ENCODE peak calls at places on chromosomes 2 and 18, in seven cellular contexts. One of them, this sample, is unnamed.

GRCh38 chr2:241752689-241753276 is 18.4 kb downstream of the D2HGDH start:
- DNase-seq in mesenchymal stem cell: no peak
- DNase-seq in H9: no peak
- DNase-seq in IMR-90: no peak
- DNase-seq in mesendoderm: no peak
- DNase-seq in trophoblast cell: no peak
- DNase-seq in H1: no peak
- DNase-seq in this sample: no peak

GRCh38 chr2:37090019-37090477 is 5.7 kb downstream of the GPATCH11 start:
- DNase-seq in mesenchymal stem cell: no peak
- DNase-seq in H9: no peak
- DNase-seq in IMR-90: no peak
- DNase-seq in mesendoderm: no peak
- DNase-seq in trophoblast cell: no peak
- DNase-seq in H1: no peak
- DNase-seq in this sample: no peak

GRCh38 chr2:230893881-230894781 is 29.4 kb downstream of the ITM2C start:
- DNase-seq in mesenchymal stem cell: no peak
- DNase-seq in H9: no peak
- DNase-seq in IMR-90: no peak
- DNase-seq in mesendoderm: no peak
- DNase-seq in trophoblast cell: no peak
- DNase-seq in H1: no peak
- DNase-seq in this sample: no peak

GRCh38 chr18:34809697-34810096 is 99.6 kb downstream of the DTNA start:
- DNase-seq in mesenchymal stem cell: peak
- DNase-seq in H9: peak
- DNase-seq in IMR-90: peak
- DNase-seq in mesendoderm: peak
- DNase-seq in trophoblast cell: peak
- DNase-seq in H1: no peak
- DNase-seq in this sample: no peak

GRCh38 chr2:887639-888038 is 63.0 kb upstream of the SNTG2 start:
- DNase-seq in mesenchymal stem cell: no peak
- DNase-seq in H9: peak
- DNase-seq in IMR-90: no peak
- DNase-seq in mesendoderm: no peak
- DNase-seq in trophoblast cell: peak
- DNase-seq in H1: no peak
- DNase-seq in this sample: no peak

GRCh38 chr2:7109558-7109935 is 192.3 kb downstream of the RNF144A start:
- DNase-seq in mesenchymal stem cell: no peak
- DNase-seq in H9: no peak
- DNase-seq in IMR-90: no peak
- DNase-seq in mesendoderm: no peak
- DNase-seq in trophoblast cell: no peak
- DNase-seq in H1: no peak
- DNase-seq in this sample: no peak

GRCh38 chr2:38522754-38523349 is 79.9 kb downstream of the HNRNPLL start:
- DNase-seq in mesenchymal stem cell: no peak
- DNase-seq in H9: no peak
- DNase-seq in IMR-90: no peak
- DNase-seq in mesendoderm: no peak
- DNase-seq in trophoblast cell: no peak
- DNase-seq in H1: no peak
- DNase-seq in this sample: no peak

GRCh38 chr2:204205548-204205947 is 269.0 kb downstream of the ICOS start:
- DNase-seq in mesenchymal stem cell: no peak
- DNase-seq in H9: peak
- DNase-seq in IMR-90: no peak
- DNase-seq in mesendoderm: peak
- DNase-seq in trophoblast cell: no peak
- DNase-seq in H1: peak
- DNase-seq in this sample: no peak

GRCh38 chr18:23115683-23116096 is 19.6 kb upstream of the CABLES1 start:
- DNase-seq in mesenchymal stem cell: peak
- DNase-seq in H9: no peak
- DNase-seq in IMR-90: peak
- DNase-seq in mesendoderm: no peak
- DNase-seq in trophoblast cell: peak
- DNase-seq in H1: no peak
- DNase-seq in this sample: no peak

GRCh38 chr2:165952600-165953210 is 871 bp downstream of the TTC21B start:
- DNase-seq in mesenchymal stem cell: peak
- DNase-seq in H9: no peak
- DNase-seq in IMR-90: peak
- DNase-seq in mesendoderm: peak
- DNase-seq in trophoblast cell: peak
- DNase-seq in H1: no peak
- DNase-seq in this sample: no peak

GRCh38 chr2:84701880-84702279 is 179.0 kb downstream of the TRABD2A start:
- DNase-seq in mesenchymal stem cell: peak
- DNase-seq in H9: no peak
- DNase-seq in IMR-90: peak
- DNase-seq in mesendoderm: no peak
- DNase-seq in trophoblast cell: peak
- DNase-seq in H1: no peak
- DNase-seq in this sample: no peak

GRCh38 chr2:216774620-216775019 is 79.3 kb upstream of the IGFBP5 start:
- DNase-seq in mesenchymal stem cell: peak
- DNase-seq in H9: no peak
- DNase-seq in IMR-90: peak
- DNase-seq in mesendoderm: no peak
- DNase-seq in trophoblast cell: no peak
- DNase-seq in H1: no peak
- DNase-seq in this sample: no peak

GRCh38 chr18:2417861-2418610 is 153.3 kb downstream of the METTL4 start:
- DNase-seq in mesenchymal stem cell: no peak
- DNase-seq in H9: no peak
- DNase-seq in IMR-90: peak
- DNase-seq in mesendoderm: no peak
- DNase-seq in trophoblast cell: no peak
- DNase-seq in H1: no peak
- DNase-seq in this sample: no peak
- H3K23ac ChIP-seq in mesenchymal stem cell: no peak
- H3K23ac ChIP-seq in H9: no peak
- H3K23ac ChIP-seq in IMR-90: no peak
- H3K23ac ChIP-seq in mesendoderm: no peak
- H3K23ac ChIP-seq in trophoblast cell: peak
- H3K23ac ChIP-seq in H1: no peak
- H3K23ac ChIP-seq in this sample: no peak

DNA sequence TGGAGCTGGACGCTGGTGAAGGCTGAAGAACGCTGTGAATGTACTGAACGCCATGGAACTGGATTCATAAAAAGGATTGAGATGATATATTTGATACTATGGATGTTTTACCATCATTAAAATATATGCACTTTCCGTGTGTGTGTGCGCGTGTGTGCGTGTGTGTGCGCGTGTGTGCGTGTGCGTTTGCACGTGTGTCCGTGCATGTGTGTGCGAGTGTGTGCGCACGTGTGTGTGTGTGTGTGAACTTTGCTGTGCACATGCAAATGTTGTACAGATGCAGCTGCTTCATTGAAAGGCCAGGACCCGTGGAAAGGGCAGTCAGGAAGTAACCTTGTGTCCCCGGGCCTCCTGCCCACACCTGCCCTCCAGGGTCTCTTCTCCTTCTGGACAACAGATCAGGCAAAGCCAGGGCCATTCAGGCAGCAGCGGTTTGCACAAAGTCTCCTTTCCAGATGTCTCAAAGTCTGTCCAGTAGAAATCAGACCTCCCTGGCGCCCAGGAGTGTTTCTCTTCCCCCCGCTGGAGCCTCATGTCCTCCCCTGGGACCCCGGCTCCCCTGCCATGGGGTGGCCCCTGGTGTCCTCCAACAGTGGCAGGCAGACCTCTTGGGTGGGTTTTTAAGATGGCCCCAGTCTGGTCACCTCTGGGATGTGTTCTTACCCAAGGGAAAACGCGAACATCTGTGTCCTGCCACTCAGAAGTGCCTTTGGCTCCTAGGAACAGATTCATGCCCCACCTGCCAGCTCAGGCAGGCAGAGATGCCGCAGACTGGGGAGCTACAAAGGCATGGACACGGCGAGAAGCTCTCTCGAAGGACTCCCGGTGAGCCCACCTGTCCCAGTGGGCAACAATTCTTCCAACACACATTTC is 86.1 kb upstream of the GPC1 start:
- DNase-seq in mesenchymal stem cell: no peak
- DNase-seq in H9: no peak
- DNase-seq in IMR-90: no peak
- DNase-seq in mesendoderm: no peak
- DNase-seq in trophoblast cell: no peak
- DNase-seq in H1: no peak
- DNase-seq in this sample: no peak
- H3K4ac ChIP-seq in mesenchymal stem cell: no peak
- H3K4ac ChIP-seq in H9: no peak
- H3K4ac ChIP-seq in IMR-90: no peak
- H3K4ac ChIP-seq in mesendoderm: no peak
- H3K4ac ChIP-seq in trophoblast cell: no peak
- H3K4ac ChIP-seq in H1: no peak
- H3K4ac ChIP-seq in this sample: no peak

GRCh38 chr2:64251497-64252277 is 107.5 kb upstream of the PELI1 start:
- DNase-seq in mesenchymal stem cell: no peak
- DNase-seq in H9: peak
- DNase-seq in IMR-90: no peak
- DNase-seq in mesendoderm: peak
- DNase-seq in trophoblast cell: no peak
- DNase-seq in H1: peak
- DNase-seq in this sample: no peak

GRCh38 chr2:64250751-64251405 is 106.7 kb upstream of the PELI1 start:
- DNase-seq in mesenchymal stem cell: no peak
- DNase-seq in H9: peak
- DNase-seq in IMR-90: no peak
- DNase-seq in mesendoderm: peak
- DNase-seq in trophoblast cell: no peak
- DNase-seq in H1: no peak
- DNase-seq in this sample: no peak

GRCh38 chr2:64250063-64250462 is 105.8 kb upstream of the PELI1 start:
- DNase-seq in mesenchymal stem cell: no peak
- DNase-seq in H9: no peak
- DNase-seq in IMR-90: no peak
- DNase-seq in mesendoderm: no peak
- DNase-seq in trophoblast cell: no peak
- DNase-seq in H1: no peak
- DNase-seq in this sample: no peak
- H3K23ac ChIP-seq in mesenchymal stem cell: no peak
- H3K23ac ChIP-seq in H9: no peak
- H3K23ac ChIP-seq in IMR-90: no peak
- H3K23ac ChIP-seq in mesendoderm: no peak
- H3K23ac ChIP-seq in trophoblast cell: no peak
- H3K23ac ChIP-seq in H1: no peak
- H3K23ac ChIP-seq in this sample: no peak

DNA sequence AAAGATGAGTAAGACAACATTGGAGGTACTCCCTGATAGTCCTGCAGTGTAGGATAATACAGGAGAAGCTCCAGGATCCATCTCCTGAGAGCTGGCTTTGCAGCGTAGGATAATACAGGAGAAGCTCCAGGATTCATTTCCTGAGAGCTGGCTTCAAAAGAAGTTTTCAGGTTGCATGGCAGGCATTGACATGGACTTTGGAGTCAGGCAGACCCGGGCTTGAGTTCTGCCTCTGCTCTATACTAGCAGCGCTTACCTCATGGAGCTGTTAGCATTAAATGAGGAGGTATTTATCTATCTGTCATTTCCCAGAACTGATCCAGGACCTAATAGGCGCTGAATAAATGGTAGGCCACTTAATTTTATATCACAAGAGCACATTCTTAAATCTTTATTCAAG is 97.8 kb downstream of the FMNL2 start:
- DNase-seq in mesenchymal stem cell: no peak
- DNase-seq in H9: no peak
- DNase-seq in IMR-90: no peak
- DNase-seq in mesendoderm: no peak
- DNase-seq in trophoblast cell: no peak
- DNase-seq in H1: no peak
- DNase-seq in this sample: no peak
- H3K4ac ChIP-seq in mesenchymal stem cell: no peak
- H3K4ac ChIP-seq in H9: no peak
- H3K4ac ChIP-seq in IMR-90: no peak
- H3K4ac ChIP-seq in mesendoderm: no peak
- H3K4ac ChIP-seq in trophoblast cell: no peak
- H3K4ac ChIP-seq in H1: no peak
- H3K4ac ChIP-seq in this sample: no peak

DNA sequence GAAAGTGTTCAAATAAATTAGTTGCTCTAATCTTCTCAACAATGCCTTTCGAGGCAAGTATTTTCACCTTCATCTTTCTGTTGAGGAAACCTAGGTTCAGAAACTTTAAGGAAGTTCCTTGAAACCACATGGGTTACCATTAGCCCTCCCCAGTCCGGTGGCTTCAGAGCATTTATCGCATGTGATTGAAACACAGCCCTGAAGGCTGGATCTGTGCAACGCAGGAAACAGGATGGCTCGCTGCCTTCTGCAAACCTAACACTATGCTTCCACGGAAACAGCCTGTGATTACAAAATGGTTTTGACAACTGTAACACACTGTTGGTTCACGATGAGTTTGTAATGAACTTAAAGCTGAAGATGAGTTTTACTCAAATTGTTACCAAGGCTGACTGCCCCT is 68.5 kb downstream of the EPB41L3 start:
- DNase-seq in mesenchymal stem cell: no peak
- DNase-seq in H9: no peak
- DNase-seq in IMR-90: no peak
- DNase-seq in mesendoderm: no peak
- DNase-seq in trophoblast cell: no peak
- DNase-seq in H1: no peak
- DNase-seq in this sample: no peak
- H3K23ac ChIP-seq in mesenchymal stem cell: no peak
- H3K23ac ChIP-seq in H9: no peak
- H3K23ac ChIP-seq in IMR-90: no peak
- H3K23ac ChIP-seq in mesendoderm: no peak
- H3K23ac ChIP-seq in trophoblast cell: no peak
- H3K23ac ChIP-seq in H1: no peak
- H3K23ac ChIP-seq in this sample: no peak

DNA sequence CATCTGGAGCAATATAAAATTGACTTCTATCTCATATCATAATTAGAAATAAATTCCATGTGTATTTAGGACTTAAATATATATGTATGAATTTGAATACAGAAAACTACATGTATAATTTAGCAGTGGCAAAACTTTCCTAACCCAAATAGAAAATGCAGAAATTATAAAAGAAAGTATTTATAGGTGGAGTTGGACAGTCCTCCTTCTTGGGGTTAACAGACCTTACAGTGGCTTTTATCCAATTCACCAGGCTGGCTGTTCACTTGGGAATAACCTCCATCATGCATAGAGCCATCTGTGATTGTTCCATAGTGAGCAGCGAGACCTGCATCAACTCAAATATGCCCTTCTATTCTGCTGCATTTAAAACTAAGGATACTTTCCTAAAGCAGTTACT is 8.3 kb downstream of the DDX1 start:
- DNase-seq in mesenchymal stem cell: no peak
- DNase-seq in H9: no peak
- DNase-seq in IMR-90: no peak
- DNase-seq in mesendoderm: no peak
- DNase-seq in trophoblast cell: no peak
- DNase-seq in H1: no peak
- DNase-seq in this sample: no peak
- H3K4ac ChIP-seq in mesenchymal stem cell: no peak
- H3K4ac ChIP-seq in H9: no peak
- H3K4ac ChIP-seq in IMR-90: no peak
- H3K4ac ChIP-seq in mesendoderm: no peak
- H3K4ac ChIP-seq in trophoblast cell: no peak
- H3K4ac ChIP-seq in H1: no peak
- H3K4ac ChIP-seq in this sample: no peak

This sample was measured in neuronal stem cell.